ENCODE peak calls at places on chromosomes 4 and X, in seven cellular contexts. One of them, this sample, is unnamed.

GRCh38 chr4:74665346-74665745 is 129.0 kb downstream of the BTC start:
- DNase-seq in lower lobe of right lung: no peak
- DNase-seq in cardiac muscle cell: no peak
- DNase-seq in neural progenitor cell: no peak
- DNase-seq in BE2C: no peak
- DNase-seq in HCT116: peak; percentile 80
- DNase-seq in mucosa of descending colon: no peak
- DNase-seq in this sample: no peak

GRCh38 chrX:10011261-10011931 is 44.2 kb downstream of the CLDN34 start:
- DNase-seq in lower lobe of right lung: no peak
- DNase-seq in cardiac muscle cell: peak; percentile 70
- DNase-seq in neural progenitor cell: peak; percentile 58
- DNase-seq in BE2C: no peak
- DNase-seq in HCT116: no peak
- DNase-seq in mucosa of descending colon: no peak
- DNase-seq in this sample: no peak

GRCh38 chrX:21225643-21226042 is 148.6 kb upstream of the CNKSR2 start:
- DNase-seq in lower lobe of right lung: no peak
- DNase-seq in cardiac muscle cell: no peak
- DNase-seq in neural progenitor cell: no peak
- DNase-seq in BE2C: no peak
- DNase-seq in HCT116: no peak
- DNase-seq in mucosa of descending colon: no peak
- DNase-seq in this sample: no peak

GRCh38 chr4:57405359-57405758 is 295.2 kb upstream of the IGFBP7 start:
- DNase-seq in lower lobe of right lung: no peak
- DNase-seq in cardiac muscle cell: no peak
- DNase-seq in neural progenitor cell: no peak
- DNase-seq in BE2C: no peak
- DNase-seq in HCT116: no peak
- DNase-seq in mucosa of descending colon: no peak
- DNase-seq in this sample: no peak

GRCh38 chr4:4694296-4694772 is 152.5 kb upstream of the STX18 start:
- DNase-seq in lower lobe of right lung: no peak
- DNase-seq in cardiac muscle cell: peak; percentile 19
- DNase-seq in neural progenitor cell: peak; percentile 49
- DNase-seq in BE2C: peak; percentile 55
- DNase-seq in HCT116: no peak
- DNase-seq in mucosa of descending colon: no peak
- DNase-seq in this sample: peak; percentile 81

GRCh38 chrX:100368167-100368566 is 41.9 kb downstream of the PCDH19 start:
- DNase-seq in lower lobe of right lung: no peak
- DNase-seq in cardiac muscle cell: peak; percentile 11
- DNase-seq in neural progenitor cell: peak; percentile 42
- DNase-seq in BE2C: peak; percentile 35
- DNase-seq in HCT116: peak; percentile 4
- DNase-seq in mucosa of descending colon: no peak
- DNase-seq in this sample: no peak

GRCh38 chrX:53223068-53223693 is 1.8 kb downstream of the KDM5C start:
- DNase-seq in lower lobe of right lung: no peak
- DNase-seq in cardiac muscle cell: peak; percentile 5
- DNase-seq in neural progenitor cell: peak; percentile 19
- DNase-seq in BE2C: no peak
- DNase-seq in HCT116: no peak
- DNase-seq in mucosa of descending colon: no peak
- DNase-seq in this sample: no peak

GRCh38 chr4:116020141-116020722 is 906.8 kb upstream of the NDST4 start:
- DNase-seq in lower lobe of right lung: no peak
- DNase-seq in cardiac muscle cell: no peak
- DNase-seq in neural progenitor cell: peak; percentile 43
- DNase-seq in BE2C: no peak
- DNase-seq in HCT116: peak; percentile 27
- DNase-seq in mucosa of descending colon: no peak
- DNase-seq in this sample: no peak

GRCh38 chr4:162201673-162202072 is 37.9 kb upstream of the FSTL5 start:
- DNase-seq in lower lobe of right lung: no peak
- DNase-seq in cardiac muscle cell: no peak
- DNase-seq in neural progenitor cell: no peak
- DNase-seq in BE2C: no peak
- DNase-seq in HCT116: no peak
- DNase-seq in mucosa of descending colon: no peak
- DNase-seq in this sample: no peak

GRCh38 chrX:131728295-131729145 is 184.6 kb downstream of the OR13H1 start:
- DNase-seq in lower lobe of right lung: no peak
- DNase-seq in cardiac muscle cell: no peak
- DNase-seq in neural progenitor cell: no peak
- DNase-seq in BE2C: no peak
- DNase-seq in HCT116: no peak
- DNase-seq in mucosa of descending colon: no peak
- DNase-seq in this sample: no peak

GRCh38 chr4:132386130-132386529 is 763.0 kb upstream of the PCDH10 start:
- DNase-seq in lower lobe of right lung: no peak
- DNase-seq in cardiac muscle cell: no peak
- DNase-seq in neural progenitor cell: no peak
- DNase-seq in BE2C: no peak
- DNase-seq in HCT116: no peak
- DNase-seq in mucosa of descending colon: no peak
- DNase-seq in this sample: no peak

GRCh38 chr4:182344968-182345367 is 101.8 kb downstream of the TENM3 start:
- DNase-seq in lower lobe of right lung: no peak
- DNase-seq in cardiac muscle cell: no peak
- DNase-seq in neural progenitor cell: no peak
- DNase-seq in BE2C: no peak
- DNase-seq in HCT116: no peak
- DNase-seq in mucosa of descending colon: no peak
- DNase-seq in this sample: no peak

GRCh38 chr4:84578540-84579409 is 4.2 kb upstream of the CDS1 start:
- DNase-seq in lower lobe of right lung: no peak
- DNase-seq in cardiac muscle cell: peak; percentile 72
- DNase-seq in neural progenitor cell: peak; percentile 50
- DNase-seq in BE2C: peak; percentile 36
- DNase-seq in HCT116: peak; percentile 51
- DNase-seq in mucosa of descending colon: no peak
- DNase-seq in this sample: no peak

GRCh38 chr4:121096629-121097028 is 24.3 kb upstream of the NDNF start:
- DNase-seq in lower lobe of right lung: no peak
- DNase-seq in cardiac muscle cell: peak; percentile 58
- DNase-seq in neural progenitor cell: peak; percentile 18
- DNase-seq in BE2C: no peak
- DNase-seq in HCT116: peak; percentile 24
- DNase-seq in mucosa of descending colon: no peak
- DNase-seq in this sample: no peak

GRCh38 chr4:16641971-16642370 is 256.5 kb downstream of the LDB2 start:
- DNase-seq in lower lobe of right lung: no peak
- DNase-seq in cardiac muscle cell: peak; percentile 73
- DNase-seq in neural progenitor cell: no peak
- DNase-seq in BE2C: no peak
- DNase-seq in HCT116: no peak
- DNase-seq in mucosa of descending colon: no peak
- DNase-seq in this sample: no peak

DNA sequence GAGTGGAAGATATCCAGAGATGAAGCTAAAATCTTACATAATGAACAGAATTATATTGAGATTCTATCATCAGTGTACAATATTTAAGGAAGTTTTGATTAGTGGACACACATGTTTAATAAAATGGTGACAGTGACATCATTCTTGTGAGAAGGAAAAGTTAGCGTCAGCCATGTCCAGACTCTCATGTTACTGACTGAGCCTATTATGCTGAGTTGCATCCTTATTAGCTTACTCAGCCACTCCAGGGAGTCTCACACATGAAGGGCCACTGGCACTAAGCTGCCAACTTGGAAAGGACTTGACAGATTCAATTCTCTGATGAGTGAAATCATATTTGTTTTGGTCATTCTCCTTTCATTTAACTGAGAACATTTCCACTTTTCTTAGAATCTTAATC is 170.6 kb downstream of the BANK1 start:
- DNase-seq in lower lobe of right lung: peak; percentile 36
- DNase-seq in cardiac muscle cell: no peak
- DNase-seq in neural progenitor cell: peak; percentile 14
- DNase-seq in BE2C: no peak
- DNase-seq in HCT116: peak; percentile 18
- DNase-seq in mucosa of descending colon: no peak
- DNase-seq in this sample: no peak
- H3K9me3 ChIP-seq in lower lobe of right lung: no peaks in the 10 kb centered on the region
- H3K9me3 ChIP-seq in cardiac muscle cell: no peaks in the 10 kb centered on the region
- H3K9me3 ChIP-seq in neural progenitor cell: no peaks in the 10 kb centered on the region
- H3K9me3 ChIP-seq in BE2C: no peaks in the 10 kb centered on the region
- H3K9me3 ChIP-seq in HCT116: no peaks in the 10 kb centered on the region
- H3K9me3 ChIP-seq in mucosa of descending colon: no peaks in the 10 kb centered on the region
- H3K9me3 ChIP-seq in this sample: no peaks in the 10 kb centered on the region

DNA sequence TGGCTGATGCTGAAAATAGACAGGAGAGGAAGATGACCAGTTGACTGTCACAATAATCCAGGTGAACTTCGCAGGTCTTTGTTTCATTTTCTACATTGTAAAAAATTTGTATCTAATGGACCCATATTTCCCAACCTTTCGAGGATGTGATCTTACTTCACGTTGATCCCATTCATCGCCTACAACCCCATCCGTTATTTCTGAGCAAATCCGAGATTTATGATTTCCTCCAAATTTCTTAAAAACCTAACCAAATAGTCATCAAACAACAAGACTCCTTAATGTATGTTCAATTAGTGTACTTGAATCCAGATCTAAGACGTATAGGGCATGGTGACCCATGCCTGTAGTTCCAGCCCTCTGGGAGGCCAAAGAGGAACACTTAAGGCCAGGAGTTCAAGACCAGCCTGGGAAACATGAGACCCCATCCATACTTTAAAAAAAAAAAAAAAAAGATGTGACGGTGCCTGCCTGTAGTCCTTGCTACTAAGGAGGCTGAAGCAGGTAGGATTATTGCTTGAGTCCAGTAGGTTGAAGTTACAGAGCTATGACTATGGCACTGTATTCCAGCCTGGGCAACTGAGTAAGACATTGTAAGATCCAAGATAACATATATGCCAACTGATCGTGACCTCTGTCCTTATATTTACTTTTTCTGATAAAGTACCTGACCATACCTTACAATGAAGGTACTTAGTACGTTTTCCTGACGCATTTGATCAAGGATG is 5.7 kb downstream of the RPL9 start:
- DNase-seq in lower lobe of right lung: no peak
- DNase-seq in cardiac muscle cell: no peak
- DNase-seq in neural progenitor cell: no peak
- DNase-seq in BE2C: no peak
- DNase-seq in HCT116: no peak
- DNase-seq in mucosa of descending colon: no peak
- DNase-seq in this sample: no peak
- H3K36me3 ChIP-seq in lower lobe of right lung: peaks cover 87% of the 10 kb centered on the region
- H3K36me3 ChIP-seq in cardiac muscle cell: peaks cover 60% of the 10 kb centered on the region
- H3K36me3 ChIP-seq in neural progenitor cell: peaks cover 49% of the 10 kb centered on the region
- H3K36me3 ChIP-seq in BE2C: peaks cover 75% of the 10 kb centered on the region
- H3K36me3 ChIP-seq in HCT116: peaks cover 74% of the 10 kb centered on the region
- H3K36me3 ChIP-seq in mucosa of descending colon: peaks cover 17% of the 10 kb centered on the region
- H3K36me3 ChIP-seq in this sample: peaks cover 86% of the 10 kb centered on the region

DNA sequence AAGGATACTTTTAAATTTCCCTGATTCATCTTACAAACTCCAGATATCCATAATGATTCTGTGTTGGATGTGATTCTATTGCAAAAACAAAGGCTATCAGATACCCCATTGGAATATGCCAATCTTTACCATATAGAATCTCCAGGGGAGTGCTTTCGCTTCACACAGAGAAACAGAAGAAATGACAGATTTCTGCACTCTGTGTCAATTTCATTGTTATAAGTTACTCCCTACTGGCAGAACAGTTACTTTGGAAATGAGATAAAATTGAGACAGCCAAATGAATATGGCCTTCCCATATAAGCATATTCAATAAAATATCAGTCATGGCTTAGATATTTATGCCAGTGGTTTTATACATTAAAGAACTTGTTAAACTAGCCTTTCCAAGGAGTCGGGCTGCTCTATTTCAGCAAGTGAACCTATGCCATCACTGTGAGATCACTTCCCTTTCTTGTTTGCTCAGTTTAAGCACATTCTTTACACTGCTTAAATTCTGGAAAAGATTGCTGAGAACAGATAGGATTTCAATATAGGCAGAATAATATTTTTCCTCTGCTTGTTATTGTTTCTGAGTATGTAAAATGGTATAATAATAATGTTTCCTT is 127.5 kb upstream of the ANXA10 start:
- DNase-seq in lower lobe of right lung: no peak
- DNase-seq in cardiac muscle cell: no peak
- DNase-seq in neural progenitor cell: no peak
- DNase-seq in BE2C: no peak
- DNase-seq in HCT116: no peak
- DNase-seq in mucosa of descending colon: no peak
- DNase-seq in this sample: no peak
- H3K9me3 ChIP-seq in lower lobe of right lung: no peaks in the 10 kb centered on the region
- H3K9me3 ChIP-seq in cardiac muscle cell: peaks cover 4% of the 10 kb centered on the region
- H3K9me3 ChIP-seq in neural progenitor cell: no peaks in the 10 kb centered on the region
- H3K9me3 ChIP-seq in BE2C: no peaks in the 10 kb centered on the region
- H3K9me3 ChIP-seq in HCT116: no peaks in the 10 kb centered on the region
- H3K9me3 ChIP-seq in mucosa of descending colon: peaks cover 3% of the 10 kb centered on the region
- H3K9me3 ChIP-seq in this sample: no peaks in the 10 kb centered on the region

GRCh38 chr4:2413821-2414610 is 4.4 kb downstream of the ZFYVE28 start:
- DNase-seq in lower lobe of right lung: peak; percentile 43
- DNase-seq in cardiac muscle cell: peak; percentile 60
- DNase-seq in neural progenitor cell: peak; percentile 5
- DNase-seq in BE2C: no peak
- DNase-seq in HCT116: no peak
- DNase-seq in mucosa of descending colon: peak; percentile 88
- DNase-seq in this sample: no peak

GRCh38 chr4:2412534-2412884 is 5.9 kb downstream of the ZFYVE28 start:
- DNase-seq in lower lobe of right lung: no peak
- DNase-seq in cardiac muscle cell: no peak
- DNase-seq in neural progenitor cell: no peak
- DNase-seq in BE2C: no peak
- DNase-seq in HCT116: no peak
- DNase-seq in mucosa of descending colon: peak; percentile 71
- DNase-seq in this sample: no peak

GRCh38 chr4:2412885-2413716 is 5.3 kb downstream of the ZFYVE28 start:
- DNase-seq in lower lobe of right lung: peak; percentile 87
- DNase-seq in cardiac muscle cell: peak; percentile 87
- DNase-seq in neural progenitor cell: peak; percentile 85
- DNase-seq in BE2C: peak; percentile 87
- DNase-seq in HCT116: peak; percentile 88
- DNase-seq in mucosa of descending colon: peak; percentile 91
- DNase-seq in this sample: peak; percentile 62

GRCh38 chr4:2409381-2409783 is 9.1 kb downstream of the ZFYVE28 start:
- DNase-seq in lower lobe of right lung: no peak
- DNase-seq in cardiac muscle cell: no peak
- DNase-seq in neural progenitor cell: no peak
- DNase-seq in BE2C: no peak
- DNase-seq in HCT116: no peak
- DNase-seq in mucosa of descending colon: no peak
- DNase-seq in this sample: no peak

DNA sequence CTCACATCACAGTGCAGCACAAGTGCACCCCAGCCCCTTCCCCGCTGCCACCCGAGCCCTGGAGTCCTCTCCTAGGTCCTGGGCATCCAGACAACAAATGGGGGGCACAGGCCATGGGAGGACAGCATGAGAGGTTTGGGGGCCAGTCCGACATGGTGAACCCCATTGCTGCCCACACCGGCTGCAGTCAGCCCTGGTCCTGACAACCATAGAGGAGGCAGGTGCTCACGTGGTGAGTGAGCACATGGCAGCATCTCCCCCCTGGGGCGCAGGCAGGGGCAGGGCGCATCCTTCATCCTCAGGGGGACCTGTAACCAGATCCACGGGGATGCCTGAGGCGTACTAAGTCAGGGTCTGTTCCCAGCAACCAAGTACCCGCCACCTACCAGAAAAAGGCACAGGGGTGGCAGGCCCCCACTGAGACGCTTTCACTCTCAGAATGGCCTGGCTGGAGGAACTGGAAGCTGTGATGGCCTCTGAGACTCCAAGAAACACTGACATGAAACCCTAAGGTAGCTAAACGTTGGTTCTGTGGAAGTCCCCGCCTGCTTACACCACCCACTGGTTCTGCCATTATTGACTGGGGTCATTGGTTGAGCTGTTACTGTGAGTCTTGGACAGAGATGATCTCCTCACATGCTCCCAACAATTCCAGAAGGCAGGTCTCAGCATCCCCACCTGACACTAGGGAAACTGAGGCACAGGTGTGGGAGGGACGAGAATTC is 6.5 kb downstream of the ZFYVE28 start:
- DNase-seq in lower lobe of right lung: no peak
- DNase-seq in cardiac muscle cell: no peak
- DNase-seq in neural progenitor cell: peak; percentile 1
- DNase-seq in BE2C: no peak
- DNase-seq in HCT116: no peak
- DNase-seq in mucosa of descending colon: peak; percentile 51
- DNase-seq in this sample: no peak
- H3K36me3 ChIP-seq in lower lobe of right lung: no peaks in the 10 kb centered on the region
- H3K36me3 ChIP-seq in cardiac muscle cell: no peaks in the 10 kb centered on the region
- H3K36me3 ChIP-seq in neural progenitor cell: no peaks in the 10 kb centered on the region
- H3K36me3 ChIP-seq in BE2C: no peaks in the 10 kb centered on the region
- H3K36me3 ChIP-seq in HCT116: no peaks in the 10 kb centered on the region
- H3K36me3 ChIP-seq in mucosa of descending colon: no peaks in the 10 kb centered on the region
- H3K36me3 ChIP-seq in this sample: no peaks in the 10 kb centered on the region